ENCODE peak calls at places on chromosomes 4 and X, in eight cellular contexts. One of them, this sample, is unnamed.

GRCh38 chr4:81039351-81040174 is 9.1 kb downstream of the BMP3 start:
- DNase-seq in CD8-positive, alpha-beta memory T cell: no peak
- DNase-seq in ureter: no peak
- DNase-seq in stimulated activated CD4-positive, alpha-beta T cell treated with anti-CD3 and anti-CD28 coated beads, Interleukin-4, amount 100 ng/mL, for 48 hours: no peak
- DNase-seq in mesenchymal stem cell: no peak
- DNase-seq in NCI-H2171 treated with DMSO at 0.1 percent for 48 hours: no peak
- DNase-seq in left lung: peak
- DNase-seq in effector CD8-positive, alpha-beta T cell: no peak
- DNase-seq in this sample: no peak

GRCh38 chrX:40006025-40007017 is 91.4 kb downstream of the BCOR start:
- DNase-seq in CD8-positive, alpha-beta memory T cell: no peak
- DNase-seq in ureter: no peak
- DNase-seq in stimulated activated CD4-positive, alpha-beta T cell treated with anti-CD3 and anti-CD28 coated beads, Interleukin-4, amount 100 ng/mL, for 48 hours: no peak
- DNase-seq in mesenchymal stem cell: peak
- DNase-seq in NCI-H2171 treated with DMSO at 0.1 percent for 48 hours: no peak
- DNase-seq in left lung: no peak
- DNase-seq in effector CD8-positive, alpha-beta T cell: no peak
- DNase-seq in this sample: no peak

GRCh38 chrX:8783100-8784098 is 17.8 kb downstream of the FAM9A start:
- DNase-seq in CD8-positive, alpha-beta memory T cell: peak
- DNase-seq in ureter: no peak
- DNase-seq in stimulated activated CD4-positive, alpha-beta T cell treated with anti-CD3 and anti-CD28 coated beads, Interleukin-4, amount 100 ng/mL, for 48 hours: no peak
- DNase-seq in mesenchymal stem cell: no peak
- DNase-seq in NCI-H2171 treated with DMSO at 0.1 percent for 48 hours: peak
- DNase-seq in left lung: no peak
- DNase-seq in effector CD8-positive, alpha-beta T cell: peak
- DNase-seq in this sample: no peak

GRCh38 chr4:144402176-144402575 is 243.8 kb upstream of the HHIP start:
- DNase-seq in CD8-positive, alpha-beta memory T cell: no peak
- DNase-seq in ureter: no peak
- DNase-seq in stimulated activated CD4-positive, alpha-beta T cell treated with anti-CD3 and anti-CD28 coated beads, Interleukin-4, amount 100 ng/mL, for 48 hours: no peak
- DNase-seq in mesenchymal stem cell: no peak
- DNase-seq in NCI-H2171 treated with DMSO at 0.1 percent for 48 hours: no peak
- DNase-seq in left lung: no peak
- DNase-seq in effector CD8-positive, alpha-beta T cell: no peak
- DNase-seq in this sample: no peak

GRCh38 chr4:38281416-38282071 is 321.3 kb downstream of the PTTG2 start:
- DNase-seq in CD8-positive, alpha-beta memory T cell: no peak
- DNase-seq in ureter: no peak
- DNase-seq in stimulated activated CD4-positive, alpha-beta T cell treated with anti-CD3 and anti-CD28 coated beads, Interleukin-4, amount 100 ng/mL, for 48 hours: no peak
- DNase-seq in mesenchymal stem cell: peak
- DNase-seq in NCI-H2171 treated with DMSO at 0.1 percent for 48 hours: no peak
- DNase-seq in left lung: no peak
- DNase-seq in effector CD8-positive, alpha-beta T cell: no peak
- DNase-seq in this sample: no peak

GRCh38 chrX:12955882-12956703 is 18.8 kb upstream of the TMSB4X start:
- DNase-seq in CD8-positive, alpha-beta memory T cell: peak
- DNase-seq in ureter: peak
- DNase-seq in stimulated activated CD4-positive, alpha-beta T cell treated with anti-CD3 and anti-CD28 coated beads, Interleukin-4, amount 100 ng/mL, for 48 hours: no peak
- DNase-seq in mesenchymal stem cell: peak
- DNase-seq in NCI-H2171 treated with DMSO at 0.1 percent for 48 hours: no peak
- DNase-seq in left lung: peak
- DNase-seq in effector CD8-positive, alpha-beta T cell: peak
- DNase-seq in this sample: no peak

GRCh38 chrX:133544105-133544504 is 128.8 kb upstream of the GPC4 start:
- DNase-seq in CD8-positive, alpha-beta memory T cell: no peak
- DNase-seq in ureter: no peak
- DNase-seq in stimulated activated CD4-positive, alpha-beta T cell treated with anti-CD3 and anti-CD28 coated beads, Interleukin-4, amount 100 ng/mL, for 48 hours: no peak
- DNase-seq in mesenchymal stem cell: peak
- DNase-seq in NCI-H2171 treated with DMSO at 0.1 percent for 48 hours: no peak
- DNase-seq in left lung: no peak
- DNase-seq in effector CD8-positive, alpha-beta T cell: no peak
- DNase-seq in this sample: no peak

GRCh38 chrX:7144126-7144525 is 3.4 kb upstream of the STS start:
- DNase-seq in CD8-positive, alpha-beta memory T cell: no peak
- DNase-seq in ureter: no peak
- DNase-seq in stimulated activated CD4-positive, alpha-beta T cell treated with anti-CD3 and anti-CD28 coated beads, Interleukin-4, amount 100 ng/mL, for 48 hours: no peak
- DNase-seq in mesenchymal stem cell: no peak
- DNase-seq in NCI-H2171 treated with DMSO at 0.1 percent for 48 hours: no peak
- DNase-seq in left lung: no peak
- DNase-seq in effector CD8-positive, alpha-beta T cell: no peak
- DNase-seq in this sample: no peak

GRCh38 chr4:175813126-175813715 is 1.2 kb upstream of the GPM6A start:
- DNase-seq in CD8-positive, alpha-beta memory T cell: no peak
- DNase-seq in ureter: no peak
- DNase-seq in stimulated activated CD4-positive, alpha-beta T cell treated with anti-CD3 and anti-CD28 coated beads, Interleukin-4, amount 100 ng/mL, for 48 hours: no peak
- DNase-seq in mesenchymal stem cell: no peak
- DNase-seq in NCI-H2171 treated with DMSO at 0.1 percent for 48 hours: no peak
- DNase-seq in left lung: no peak
- DNase-seq in effector CD8-positive, alpha-beta T cell: no peak
- DNase-seq in this sample: no peak

GRCh38 chr4:186724861-186725419 is 1.3 kb upstream of the FAT1 start:
- DNase-seq in CD8-positive, alpha-beta memory T cell: no peak
- DNase-seq in ureter: no peak
- DNase-seq in stimulated activated CD4-positive, alpha-beta T cell treated with anti-CD3 and anti-CD28 coated beads, Interleukin-4, amount 100 ng/mL, for 48 hours: no peak
- DNase-seq in mesenchymal stem cell: peak
- DNase-seq in NCI-H2171 treated with DMSO at 0.1 percent for 48 hours: no peak
- DNase-seq in left lung: no peak
- DNase-seq in effector CD8-positive, alpha-beta T cell: no peak
- DNase-seq in this sample: no peak

GRCh38 chrX:132173647-132174046 is 45.6 kb downstream of the RAP2C start:
- DNase-seq in CD8-positive, alpha-beta memory T cell: no peak
- DNase-seq in ureter: no peak
- DNase-seq in stimulated activated CD4-positive, alpha-beta T cell treated with anti-CD3 and anti-CD28 coated beads, Interleukin-4, amount 100 ng/mL, for 48 hours: no peak
- DNase-seq in mesenchymal stem cell: no peak
- DNase-seq in NCI-H2171 treated with DMSO at 0.1 percent for 48 hours: no peak
- DNase-seq in left lung: no peak
- DNase-seq in effector CD8-positive, alpha-beta T cell: no peak
- DNase-seq in this sample: no peak